ENCODE peak calls at places on chromosomes 11 and 22, in ten cellular contexts. One of them, this sample, is unnamed.

GRCh38 chr22:30538280-30538679 is 8.3 kb downstream of the SEC14L6 start:
- DNase-seq in sciatic nerve: no peak
- DNase-seq in NCI-H748 treated with DMSO at 0.1 percent for 48 hours: no peak
- DNase-seq in fibroblast of the conjunctiva: no peak
- DNase-seq in PC-9: no peak
- DNase-seq in mucosa of gallbladder: no peak
- DNase-seq in activated T-cell treated with anti-CD3 and anti-CD28 coated beads for 1 hour: no peak
- DNase-seq in erythroblast: no peak
- DNase-seq in T-cell: no peak
- DNase-seq in AG09319: no peak
- DNase-seq in this sample: no peak

GRCh38 chr22:19325296-19325950 is 33.9 kb upstream of the CLTCL1 start:
- DNase-seq in sciatic nerve: no peak
- DNase-seq in NCI-H748 treated with DMSO at 0.1 percent for 48 hours: no peak
- DNase-seq in fibroblast of the conjunctiva: peak
- DNase-seq in PC-9: no peak
- DNase-seq in mucosa of gallbladder: no peak
- DNase-seq in activated T-cell treated with anti-CD3 and anti-CD28 coated beads for 1 hour: no peak
- DNase-seq in erythroblast: no peak
- DNase-seq in T-cell: no peak
- DNase-seq in AG09319: no peak
- DNase-seq in this sample: no peak

GRCh38 chr22:27198518-27199035 is 541.2 kb downstream of the MIAT start:
- DNase-seq in sciatic nerve: no peak
- DNase-seq in NCI-H748 treated with DMSO at 0.1 percent for 48 hours: no peak
- DNase-seq in fibroblast of the conjunctiva: no peak
- DNase-seq in PC-9: no peak
- DNase-seq in mucosa of gallbladder: no peak
- DNase-seq in activated T-cell treated with anti-CD3 and anti-CD28 coated beads for 1 hour: no peak
- DNase-seq in erythroblast: no peak
- DNase-seq in T-cell: no peak
- DNase-seq in AG09319: no peak
- DNase-seq in this sample: no peak

GRCh38 chr22:40387758-40388157 is 17.4 kb downstream of the SGSM3 start:
- DNase-seq in sciatic nerve: no peak
- DNase-seq in NCI-H748 treated with DMSO at 0.1 percent for 48 hours: no peak
- DNase-seq in fibroblast of the conjunctiva: no peak
- DNase-seq in PC-9: no peak
- DNase-seq in mucosa of gallbladder: peak
- DNase-seq in activated T-cell treated with anti-CD3 and anti-CD28 coated beads for 1 hour: no peak
- DNase-seq in erythroblast: no peak
- DNase-seq in T-cell: no peak
- DNase-seq in AG09319: no peak
- DNase-seq in this sample: no peak

GRCh38 chr11:102493524-102493923 is 37.0 kb downstream of the MMP7 start:
- DNase-seq in sciatic nerve: no peak
- DNase-seq in NCI-H748 treated with DMSO at 0.1 percent for 48 hours: no peak
- DNase-seq in fibroblast of the conjunctiva: no peak
- DNase-seq in PC-9: no peak
- DNase-seq in mucosa of gallbladder: no peak
- DNase-seq in activated T-cell treated with anti-CD3 and anti-CD28 coated beads for 1 hour: no peak
- DNase-seq in erythroblast: no peak
- DNase-seq in T-cell: no peak
- DNase-seq in AG09319: no peak
- DNase-seq in this sample: no peak

GRCh38 chr11:125364085-125364822 is 131.8 kb downstream of the FEZ1 start:
- DNase-seq in sciatic nerve: no peak
- DNase-seq in NCI-H748 treated with DMSO at 0.1 percent for 48 hours: no peak
- DNase-seq in fibroblast of the conjunctiva: no peak
- DNase-seq in PC-9: no peak
- DNase-seq in mucosa of gallbladder: no peak
- DNase-seq in activated T-cell treated with anti-CD3 and anti-CD28 coated beads for 1 hour: no peak
- DNase-seq in erythroblast: no peak
- DNase-seq in T-cell: no peak
- DNase-seq in AG09319: no peak
- DNase-seq in this sample: no peak

GRCh38 chr22:48309115-48309705 is 1518.5 kb downstream of the BRD1 start:
- DNase-seq in sciatic nerve: no peak
- DNase-seq in NCI-H748 treated with DMSO at 0.1 percent for 48 hours: no peak
- DNase-seq in fibroblast of the conjunctiva: no peak
- DNase-seq in PC-9: no peak
- DNase-seq in mucosa of gallbladder: no peak
- DNase-seq in activated T-cell treated with anti-CD3 and anti-CD28 coated beads for 1 hour: no peak
- DNase-seq in erythroblast: no peak
- DNase-seq in T-cell: no peak
- DNase-seq in AG09319: no peak
- DNase-seq in this sample: no peak

GRCh38 chr11:118917488-118918127 is 8.1 kb downstream of the BCL9L start:
- DNase-seq in sciatic nerve: peak
- DNase-seq in NCI-H748 treated with DMSO at 0.1 percent for 48 hours: no peak
- DNase-seq in fibroblast of the conjunctiva: peak
- DNase-seq in PC-9: peak
- DNase-seq in mucosa of gallbladder: peak
- DNase-seq in activated T-cell treated with anti-CD3 and anti-CD28 coated beads for 1 hour: no peak
- DNase-seq in erythroblast: no peak
- DNase-seq in T-cell: peak
- DNase-seq in AG09319: peak
- DNase-seq in this sample: no peak

GRCh38 chr11:2898366-2899079 is 12.9 kb upstream of the CDKN1C start:
- DNase-seq in sciatic nerve: no peak
- DNase-seq in NCI-H748 treated with DMSO at 0.1 percent for 48 hours: no peak
- DNase-seq in fibroblast of the conjunctiva: peak
- DNase-seq in PC-9: no peak
- DNase-seq in mucosa of gallbladder: peak
- DNase-seq in activated T-cell treated with anti-CD3 and anti-CD28 coated beads for 1 hour: no peak
- DNase-seq in erythroblast: no peak
- DNase-seq in T-cell: peak
- DNase-seq in AG09319: peak
- DNase-seq in this sample: no peak

GRCh38 chr11:31847761-31848160 is 36.6 kb upstream of the PAX6 start:
- DNase-seq in sciatic nerve: no peak
- DNase-seq in NCI-H748 treated with DMSO at 0.1 percent for 48 hours: no peak
- DNase-seq in fibroblast of the conjunctiva: no peak
- DNase-seq in PC-9: no peak
- DNase-seq in mucosa of gallbladder: no peak
- DNase-seq in activated T-cell treated with anti-CD3 and anti-CD28 coated beads for 1 hour: no peak
- DNase-seq in erythroblast: no peak
- DNase-seq in T-cell: no peak
- DNase-seq in AG09319: no peak
- DNase-seq in this sample: no peak

GRCh38 chr11:2798951-2799761 is 86.4 kb downstream of the CDKN1C start:
- DNase-seq in sciatic nerve: peak
- DNase-seq in NCI-H748 treated with DMSO at 0.1 percent for 48 hours: no peak
- DNase-seq in fibroblast of the conjunctiva: no peak
- DNase-seq in PC-9: no peak
- DNase-seq in mucosa of gallbladder: no peak
- DNase-seq in activated T-cell treated with anti-CD3 and anti-CD28 coated beads for 1 hour: no peak
- DNase-seq in erythroblast: no peak
- DNase-seq in T-cell: no peak
- DNase-seq in AG09319: no peak
- DNase-seq in this sample: no peak

GRCh38 chr11:124394408-124394807 is 4.4 kb downstream of the OR8B3 start:
- DNase-seq in sciatic nerve: no peak
- DNase-seq in NCI-H748 treated with DMSO at 0.1 percent for 48 hours: no peak
- DNase-seq in fibroblast of the conjunctiva: peak
- DNase-seq in PC-9: no peak
- DNase-seq in mucosa of gallbladder: no peak
- DNase-seq in activated T-cell treated with anti-CD3 and anti-CD28 coated beads for 1 hour: no peak
- DNase-seq in erythroblast: peak
- DNase-seq in T-cell: no peak
- DNase-seq in AG09319: no peak
- DNase-seq in this sample: no peak

GRCh38 chr22:50729391-50730012 is 8.5 kb upstream of the ACR start:
- DNase-seq in sciatic nerve: peak
- DNase-seq in NCI-H748 treated with DMSO at 0.1 percent for 48 hours: peak
- DNase-seq in fibroblast of the conjunctiva: no peak
- DNase-seq in PC-9: no peak
- DNase-seq in mucosa of gallbladder: no peak
- DNase-seq in activated T-cell treated with anti-CD3 and anti-CD28 coated beads for 1 hour: no peak
- DNase-seq in erythroblast: no peak
- DNase-seq in T-cell: no peak
- DNase-seq in AG09319: no peak
- DNase-seq in this sample: no peak

GRCh38 chr11:2150206-2150847 is 10.7 kb downstream of the INS start:
- DNase-seq in sciatic nerve: no peak
- DNase-seq in NCI-H748 treated with DMSO at 0.1 percent for 48 hours: peak
- DNase-seq in fibroblast of the conjunctiva: peak
- DNase-seq in PC-9: no peak
- DNase-seq in mucosa of gallbladder: no peak
- DNase-seq in activated T-cell treated with anti-CD3 and anti-CD28 coated beads for 1 hour: no peak
- DNase-seq in erythroblast: no peak
- DNase-seq in T-cell: no peak
- DNase-seq in AG09319: peak
- DNase-seq in this sample: no peak

GRCh38 chr11:79925570-79925969 is 484.7 kb upstream of the TENM4 start:
- DNase-seq in sciatic nerve: no peak
- DNase-seq in NCI-H748 treated with DMSO at 0.1 percent for 48 hours: no peak
- DNase-seq in fibroblast of the conjunctiva: no peak
- DNase-seq in PC-9: no peak
- DNase-seq in mucosa of gallbladder: no peak
- DNase-seq in activated T-cell treated with anti-CD3 and anti-CD28 coated beads for 1 hour: no peak
- DNase-seq in erythroblast: no peak
- DNase-seq in T-cell: no peak
- DNase-seq in AG09319: no peak
- DNase-seq in this sample: no peak

This sample was measured in GM12892.